ENCODE peak calls at places on chromosomes 13 and 19, in ten cellular contexts. T, Y, J, S, P, G, R, U, I and L are unnamed samples.

GRCh38 chr13:95536629-95537241 is 15.8 kb upstream of the CLDN10 start:
- DNase-seq in Y (no peak), P (no peak), G (peak; percentile 41), I (no peak), R (peak; percentile 39), U (no peak), T (no peak), J (peak; percentile 55), S (no peak), L (peak; percentile 34)

GRCh38 chr13:93224545-93224944 is 2.1 kb upstream of the GPC6 start:
- DNase-seq in P (no peak), G (no peak), Y (no peak), I (peak; percentile 31), S (no peak), T (peak; percentile 34), U (no peak), R (peak; percentile 73), J (no peak), L (peak; percentile 72)

GRCh38 chr13:47639716-47640447 is 361.2 kb downstream of the SUCLA2 start:
- DNase-seq in S (no peak), T (no peak), Y (no peak), I (no peak), P (no peak), R (peak; percentile 24), G (no peak), J (peak; percentile 35), U (no peak), L (peak; percentile 84)

GRCh38 chr13:98147521-98147920 is 4.6 kb downstream of the FARP1 start:
- DNase-seq in J (no peak), I (no peak), T (no peak), P (no peak), Y (no peak), S (no peak), U (no peak), G (no peak), R (no peak), L (peak; percentile 46)

GRCh38 chr19:45168767-45169351 is 8.1 kb upstream of the NKPD1 start:
- DNase-seq in Y (no peak), P (no peak), G (no peak), J (peak; percentile 64), I (no peak), U (no peak), T (no peak), S (no peak), R (no peak), L (no peak)

GRCh38 chr13:23790591-23791170 is 98.5 kb downstream of the MIPEP start:
- DNase-seq in Y (no peak), R (peak; percentile 87), P (no peak), I (peak; percentile 36), U (no peak), G (no peak), J (no peak), T (no peak), S (no peak), L (peak; percentile 65)

GRCh38 chr19:40283414-40284250 is 1.5 kb downstream of the AKT2 start:
- DNase-seq in R (no peak), I (no peak), T (peak; percentile 7), S (no peak), J (peak; percentile 67), Y (no peak), U (no peak), P (peak; percentile 59), G (no peak), L (peak; percentile 45)

GRCh38 chr13:104006625-104007061 is 940.4 kb upstream of the SLC10A2 start:
- DNase-seq in P (no peak), R (peak; percentile 94), J (peak; percentile 50), T (no peak), S (no peak), Y (no peak), G (no peak), I (no peak), U (no peak), L (peak; percentile 13)

GRCh38 chr19:22144394-22144793 is 52.4 kb downstream of the ZNF676 start:
- DNase-seq in U (no peak), I (no peak), S (no peak), G (no peak), R (peak; percentile 51), P (no peak), J (peak; percentile 28), T (no peak), Y (no peak), L (peak; percentile 18)

GRCh38 chr13:70249332-70250064 is 141.2 kb upstream of the KLHL1 start:
- DNase-seq in G (no peak), T (no peak), S (no peak), J (no peak), I (peak; percentile 28), R (peak; percentile 0), Y (no peak), U (no peak), P (no peak), L (peak; percentile 91)

GRCh38 chr19:19661675-19662251 is 1.7 kb downstream of the ATP13A1 start:
- DNase-seq in R (no peak), J (peak; percentile 96), U (no peak), P (peak; percentile 79), I (no peak), T (no peak), G (no peak), S (peak; percentile 66), Y (no peak), L (no peak)

GRCh38 chr13:40966298-40966697 is 52.8 kb downstream of the ELF1 start:
- DNase-seq in J (no peak), G (no peak), I (no peak), U (no peak), P (no peak), R (no peak), Y (no peak), T (no peak), S (no peak), L (no peak)